ENCODE peak calls at places on chromosomes 16 and 17, in four cellular contexts. One of them, this sample, is unnamed.

GRCh38 chr16:50954469-50954868 is 196.6 kb downstream of the SALL1 start:
- DNase-seq in A549: no peak
- DNase-seq in AG09319: no peak
- DNase-seq in pancreas: no peak
- DNase-seq in this sample: no peak

GRCh38 chr17:40209404-40210093 is 9.6 kb upstream of the WIPF2 start:
- DNase-seq in A549: no peak
- DNase-seq in AG09319: peak
- DNase-seq in pancreas: no peak
- DNase-seq in this sample: no peak

GRCh38 chr17:77930780-77931768 is 27.4 kb upstream of the TNRC6C start:
- DNase-seq in A549: no peak
- DNase-seq in AG09319: no peak
- DNase-seq in pancreas: no peak
- DNase-seq in this sample: no peak

GRCh38 chr17:48153711-48154642 is 46.4 kb downstream of the SNX11 start:
- DNase-seq in A549: peak
- DNase-seq in AG09319: no peak
- DNase-seq in pancreas: peak
- DNase-seq in this sample: peak

GRCh38 chr17:68455756-68456528 is 1.4 kb downstream of the WIPI1 start:
- DNase-seq in A549: no peak
- DNase-seq in AG09319: peak
- DNase-seq in pancreas: peak
- DNase-seq in this sample: no peak

GRCh38 chr16:80993293-80993691 is 13.4 kb downstream of the CMC2 start:
- DNase-seq in A549: no peak
- DNase-seq in AG09319: peak
- DNase-seq in pancreas: no peak
- DNase-seq in this sample: no peak

GRCh38 chr17:27627514-27627913 is 3.5 kb upstream of the LGALS9 start:
- DNase-seq in A549: no peak
- DNase-seq in AG09319: no peak
- DNase-seq in pancreas: no peak
- DNase-seq in this sample: no peak

GRCh38 chr17:44677136-44677535 is 12.4 kb downstream of the CCDC43 start:
- DNase-seq in A549: no peak
- DNase-seq in AG09319: no peak
- DNase-seq in pancreas: no peak
- DNase-seq in this sample: no peak

GRCh38 chr16:30567991-30568638 is 3.4 kb downstream of the ZNF688 start:
- DNase-seq in A549: peak
- DNase-seq in AG09319: peak
- DNase-seq in pancreas: no peak
- DNase-seq in this sample: no peak

GRCh38 chr17:21352981-21353265 is 23.2 kb upstream of the KCNJ12 start:
- DNase-seq in A549: no peak
- DNase-seq in AG09319: no peak
- DNase-seq in pancreas: no peak
- DNase-seq in this sample: no peak

GRCh38 chr16:10339777-10340752 is 45.8 kb upstream of the ATF7IP2 start:
- DNase-seq in A549: no peak
- DNase-seq in AG09319: no peak
- DNase-seq in pancreas: no peak
- DNase-seq in this sample: no peak

GRCh38 chr16:49635591-49636581 is 220.0 kb downstream of the ZNF423 start:
- DNase-seq in A549: no peak
- DNase-seq in AG09319: no peak
- DNase-seq in pancreas: no peak
- DNase-seq in this sample: no peak

GRCh38 chr16:58963479-58963878 is 229.4 kb upstream of the GOT2 start:
- DNase-seq in A549: no peak
- DNase-seq in AG09319: no peak
- DNase-seq in pancreas: no peak
- DNase-seq in this sample: no peak

GRCh38 chr16:49835116-49835880 is 20.6 kb downstream of the ZNF423 start:
- DNase-seq in A549: no peak
- DNase-seq in AG09319: no peak
- DNase-seq in pancreas: no peak
- DNase-seq in this sample: no peak

GRCh38 chr16:89051521-89052166 is 42.0 kb upstream of the ACSF3 start:
- DNase-seq in A549: no peak
- DNase-seq in AG09319: no peak
- DNase-seq in pancreas: no peak
- DNase-seq in this sample: no peak

GRCh38 chr17:59790936-59791335 is 83.5 kb downstream of the VMP1 start:
- DNase-seq in A549: no peak
- DNase-seq in AG09319: no peak
- DNase-seq in pancreas: no peak
- DNase-seq in this sample: no peak

GRCh38 chr16:12728471-12728870 is 75.2 kb downstream of the CPPED1 start:
- DNase-seq in A549: no peak
- DNase-seq in AG09319: no peak
- DNase-seq in pancreas: no peak
- DNase-seq in this sample: no peak

GRCh38 chr17:17041018-17041521 is 1.2 kb upstream of the MPRIP start:
- DNase-seq in A549: no peak
- DNase-seq in AG09319: no peak
- DNase-seq in pancreas: peak
- DNase-seq in this sample: no peak

GRCh38 chr16:56191807-56192643 is 736 bp downstream of the GNAO1 start:
- DNase-seq in A549: no peak
- DNase-seq in AG09319: no peak
- DNase-seq in pancreas: no peak
- DNase-seq in this sample: no peak

GRCh38 chr17:57625957-57626356 is 119.1 kb downstream of the CCDC182 start:
- DNase-seq in A549: no peak
- DNase-seq in AG09319: no peak
- DNase-seq in pancreas: no peak
- DNase-seq in this sample: no peak

GRCh38 chr17:18960803-18961511 is 9.0 kb downstream of the SLC5A10 start:
- DNase-seq in A549: peak
- DNase-seq in AG09319: peak
- DNase-seq in pancreas: peak
- DNase-seq in this sample: peak

GRCh38 chr17:13576661-13577526 is 24.8 kb downstream of the HS3ST3A1 start:
- DNase-seq in A549: no peak
- DNase-seq in AG09319: no peak
- DNase-seq in pancreas: no peak
- DNase-seq in this sample: no peak

GRCh38 chr17:82215095-82215971 is 2.7 kb upstream of the CCDC57 start:
- DNase-seq in A549: peak
- DNase-seq in AG09319: no peak
- DNase-seq in pancreas: no peak
- DNase-seq in this sample: no peak

GRCh38 chr17:62150471-62150870 is 85.4 kb upstream of the MED13 start:
- DNase-seq in A549: no peak
- DNase-seq in AG09319: no peak
- DNase-seq in pancreas: no peak
- DNase-seq in this sample: no peak

GRCh38 chr17:7380321-7380720 is 568 bp upstream of the TNK1 start:
- DNase-seq in A549: no peak
- DNase-seq in AG09319: peak
- DNase-seq in pancreas: peak
- DNase-seq in this sample: no peak

GRCh38 chr17:42359133-42359532 is 29.1 kb downstream of the STAT3 start:
- DNase-seq in A549: no peak
- DNase-seq in AG09319: no peak
- DNase-seq in pancreas: no peak
- DNase-seq in this sample: no peak

GRCh38 chr17:77375917-77376651 is 235.3 kb downstream of the SEC14L1 start:
- DNase-seq in A549: no peak
- DNase-seq in AG09319: no peak
- DNase-seq in pancreas: no peak
- DNase-seq in this sample: no peak

GRCh38 chr16:55176901-55177300 is 147.1 kb upstream of the IRX6 start:
- DNase-seq in A549: no peak
- DNase-seq in AG09319: no peak
- DNase-seq in pancreas: no peak
- DNase-seq in this sample: no peak

GRCh38 chr16:55175389-55175788 is 148.6 kb upstream of the IRX6 start:
- DNase-seq in A549: no peak
- DNase-seq in AG09319: no peak
- DNase-seq in pancreas: no peak
- DNase-seq in this sample: no peak

GRCh38 chr16:55169780-55170179 is 154.2 kb upstream of the IRX6 start:
- DNase-seq in A549: no peak
- DNase-seq in AG09319: no peak
- DNase-seq in pancreas: no peak
- DNase-seq in this sample: no peak

DNA sequence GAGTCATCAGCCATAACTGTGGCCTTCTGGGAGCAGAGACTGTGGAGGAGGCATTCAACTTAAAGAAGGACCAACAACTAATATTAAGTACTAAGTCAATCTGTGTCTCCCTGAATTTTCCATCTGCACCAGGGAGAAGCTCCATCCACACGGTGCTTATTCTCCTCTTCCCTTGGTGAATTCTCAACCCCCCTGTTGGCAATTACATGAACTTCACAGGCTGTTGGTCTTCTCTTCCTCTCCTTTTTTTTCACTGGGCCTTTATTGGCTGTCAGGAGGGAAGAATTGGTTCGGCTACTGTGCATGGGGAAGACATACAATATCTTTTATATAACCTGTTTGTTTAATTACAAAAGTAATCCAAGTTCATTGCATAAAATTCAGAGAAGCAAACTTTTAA is 152.8 kb upstream of the IRX6 start:
- DNase-seq in A549: peak
- DNase-seq in AG09319: no peak
- DNase-seq in pancreas: no peak
- DNase-seq in this sample: no peak
- TF ChIP-seq CTCF in A549: no peak
- TF ChIP-seq CTCF in AG09319: no peak
- TF ChIP-seq CTCF in pancreas: no peak
- TF ChIP-seq CTCF in this sample: no peak

GRCh38 chr16:21698169-21699032 is 34.6 kb downstream of the OTOA start:
- DNase-seq in A549: no peak
- DNase-seq in AG09319: no peak
- DNase-seq in pancreas: no peak
- DNase-seq in this sample: no peak
- TF ChIP-seq CTCF in A549: no peak
- TF ChIP-seq CTCF in AG09319: no peak
- TF ChIP-seq CTCF in pancreas: no peak
- TF ChIP-seq CTCF in this sample: no peak

GRCh38 chr16:85488414-85488813 is 124.7 kb upstream of the GSE1 start:
- DNase-seq in A549: no peak
- DNase-seq in AG09319: no peak
- DNase-seq in pancreas: no peak
- DNase-seq in this sample: no peak

GRCh38 chr16:85490407-85490806 is 122.7 kb upstream of the GSE1 start:
- DNase-seq in A549: no peak
- DNase-seq in AG09319: no peak
- DNase-seq in pancreas: no peak
- DNase-seq in this sample: no peak

GRCh38 chr16:85492617-85492957 is 120.5 kb upstream of the GSE1 start:
- DNase-seq in A549: no peak
- DNase-seq in AG09319: no peak
- DNase-seq in pancreas: no peak
- DNase-seq in this sample: no peak

GRCh38 chr16:85491798-85492616 is 121.1 kb upstream of the GSE1 start:
- DNase-seq in A549: no peak
- DNase-seq in AG09319: no peak
- DNase-seq in pancreas: peak
- DNase-seq in this sample: no peak

GRCh38 chr16:85490971-85491771 is 122.0 kb upstream of the GSE1 start:
- DNase-seq in A549: peak
- DNase-seq in AG09319: no peak
- DNase-seq in pancreas: peak
- DNase-seq in this sample: no peak
- TF ChIP-seq CTCF in A549: peak
- TF ChIP-seq CTCF in AG09319: peak
- TF ChIP-seq CTCF in pancreas: peak
- TF ChIP-seq CTCF in this sample: peak

GRCh38 chr16:85334718-85335583 is 222.7 kb upstream of the CIBAR2 start:
- DNase-seq in A549: no peak
- DNase-seq in AG09319: no peak
- DNase-seq in pancreas: peak
- DNase-seq in this sample: peak
- TF ChIP-seq CTCF in A549: no peak
- TF ChIP-seq CTCF in AG09319: no peak
- TF ChIP-seq CTCF in pancreas: no peak
- TF ChIP-seq CTCF in this sample: peak

GRCh38 chr16:2056077-2056476 is 8.3 kb downstream of the TSC2 start:
- DNase-seq in A549: no peak
- DNase-seq in AG09319: no peak
- DNase-seq in pancreas: no peak
- DNase-seq in this sample: no peak
- TF ChIP-seq CTCF in A549: no peak
- TF ChIP-seq CTCF in AG09319: peak
- TF ChIP-seq CTCF in pancreas: no peak
- TF ChIP-seq CTCF in this sample: no peak

DNA sequence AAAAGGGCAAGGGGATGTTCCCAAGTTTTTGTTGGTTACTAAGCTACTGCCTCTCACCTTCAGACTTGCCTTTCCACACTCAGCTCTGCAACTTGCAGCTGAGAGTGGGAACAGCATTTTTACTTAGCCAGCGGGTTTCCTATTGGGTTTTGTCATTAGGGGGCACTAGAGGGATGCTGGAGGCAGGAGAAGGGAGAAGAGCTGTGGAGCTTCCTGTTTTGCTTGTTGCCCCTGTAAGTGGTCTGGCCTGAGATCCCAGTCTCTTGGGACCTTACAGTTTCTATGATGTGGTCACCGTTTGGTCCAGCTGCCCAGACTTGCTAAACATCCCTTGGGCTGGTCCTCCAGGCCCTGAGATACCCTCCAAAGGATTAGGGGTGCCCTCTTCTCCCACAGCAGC is 209.6 kb upstream of the NLRP1 start:
- DNase-seq in A549: no peak
- DNase-seq in AG09319: no peak
- DNase-seq in pancreas: no peak
- DNase-seq in this sample: no peak
- TF ChIP-seq CTCF in A549: no peak
- TF ChIP-seq CTCF in AG09319: no peak
- TF ChIP-seq CTCF in pancreas: no peak
- TF ChIP-seq CTCF in this sample: peak

GRCh38 chr16:77722315-77723107 is at the start of gene NUDT7:
- DNase-seq in A549: peak
- DNase-seq in AG09319: peak
- DNase-seq in pancreas: peak
- DNase-seq in this sample: peak
- TF ChIP-seq CTCF in A549: peak
- TF ChIP-seq CTCF in AG09319: peak
- TF ChIP-seq CTCF in pancreas: no peak
- TF ChIP-seq CTCF in this sample: no peak

GRCh38 chr16:66026211-66026610 is 340.3 kb upstream of the CDH5 start:
- DNase-seq in A549: no peak
- DNase-seq in AG09319: no peak
- DNase-seq in pancreas: no peak
- DNase-seq in this sample: no peak
- TF ChIP-seq CTCF in A549: no peak
- TF ChIP-seq CTCF in AG09319: peak
- TF ChIP-seq CTCF in pancreas: no peak
- TF ChIP-seq CTCF in this sample: peak

GRCh38 chr17:2123467-2124251 is 68.8 kb downstream of the HIC1 start:
- DNase-seq in A549: no peak
- DNase-seq in AG09319: no peak
- DNase-seq in pancreas: no peak
- DNase-seq in this sample: no peak
- TF ChIP-seq CTCF in A549: no peak
- TF ChIP-seq CTCF in AG09319: no peak
- TF ChIP-seq CTCF in pancreas: no peak
- TF ChIP-seq CTCF in this sample: no peak

GRCh38 chr16:495127-495748 is 32.3 kb upstream of the CAPN15 start:
- DNase-seq in A549: peak
- DNase-seq in AG09319: no peak
- DNase-seq in pancreas: no peak
- DNase-seq in this sample: no peak
- TF ChIP-seq CTCF in A549: peak
- TF ChIP-seq CTCF in AG09319: peak
- TF ChIP-seq CTCF in pancreas: no peak
- TF ChIP-seq CTCF in this sample: peak

This sample was measured in neural crest cell.